ENCODE peak calls at places on chromosomes 11 and 22, in ten cellular contexts. V is pancreas, O is AG09309, T is left ventricle myocardium inferior, M is Caco-2, F is epithelial cell of esophagus, J is upper lobe of right lung, U is MCF 10A, E is RWPE1, C is HFF-Myc. A is an unnamed sample.

GRCh38 chr22:38549106-38549884 is 20.7 kb downstream of the DMC1 start:
- DNase-seq in O (no peak), C (no peak), J (no peak), F (peak; percentile 83), V (no peak), T (no peak), M (no peak), E (peak; percentile 13), U (no peak), A (no peak)

GRCh38 chr11:72511393-72512047 is 77.2 kb upstream of the CLPB start:
- DNase-seq in E (no peak), U (no peak), V (no peak), F (no peak), M (no peak), J (no peak), T (no peak), C (no peak), O (no peak), A (no peak)

GRCh38 chr11:93370260-93370659 is 39.7 kb downstream of the DEUP1 start:
- DNase-seq in T (no peak), E (peak; percentile 3), C (no peak), M (peak; percentile 37), O (peak; percentile 17), J (no peak), F (peak; percentile 54), U (peak; percentile 6), V (no peak), A (no peak)

GRCh38 chr11:2737876-2738275 is 38.1 kb upstream of the KCNQ1OT1 start:
- DNase-seq in T (peak; percentile 46), U (peak; percentile 24), V (no peak), J (no peak), F (no peak), M (no peak), C (no peak), O (no peak), E (no peak), A (no peak)

GRCh38 chr22:44450503-44450902 is 47.5 kb downstream of the RTL6 start:
- DNase-seq in U (no peak), T (no peak), M (no peak), O (no peak), C (no peak), V (no peak), F (no peak), J (peak; percentile 46), E (no peak), A (no peak)

GRCh38 chr11:114340311-114341131 is 44.3 kb downstream of the NNMT start:
- DNase-seq in J (peak; percentile 63), T (peak; percentile 20), U (peak; percentile 74), V (no peak), M (peak; percentile 66), C (peak; percentile 66), F (peak; percentile 69), O (peak; percentile 57), E (peak; percentile 41), A (peak; percentile 54)

GRCh38 chr11:66317322-66317765 is 500 bp upstream of the CD248 start:
- DNase-seq in T (peak; percentile 67), M (no peak), C (peak; percentile 36), F (no peak), U (no peak), J (peak; percentile 72), V (no peak), E (no peak), O (no peak), A (no peak)

GRCh38 chr11:77198440-77198849 is 70.4 kb downstream of the MYO7A start:
- DNase-seq in T (no peak), O (no peak), C (peak; percentile 11), V (peak; percentile 13), E (no peak), J (peak; percentile 53), U (peak; percentile 12), F (peak; percentile 23), M (peak; percentile 70), A (no peak)

GRCh38 chr22:17922925-17923898 is 101.1 kb downstream of the MICAL3 start:
- DNase-seq in F (no peak), J (no peak), U (peak; percentile 78), C (no peak), M (no peak), V (no peak), O (peak; percentile 28), T (no peak), E (no peak), A (peak; percentile 74)

GRCh38 chr11:65552413-65552951 is 5.7 kb downstream of the LTBP3 start:
- DNase-seq in O (no peak), M (no peak), V (no peak), U (no peak), J (no peak), F (no peak), T (no peak), E (no peak), C (no peak), A (no peak)

GRCh38 chr11:80860632-80861031 is 1419.8 kb upstream of the TENM4 start:
- DNase-seq in T (no peak), M (no peak), F (peak; percentile 54), U (peak; percentile 33), C (no peak), E (peak; percentile 13), O (no peak), V (no peak), J (no peak), A (no peak)

GRCh38 chr11:124586247-124586860 is 16.6 kb downstream of the OR8A1 start:
- DNase-seq in M (peak; percentile 73), J (peak; percentile 70), U (peak; percentile 74), E (peak; percentile 34), T (peak; percentile 45), V (no peak), F (peak; percentile 64), C (peak; percentile 16), O (peak; percentile 20), A (peak; percentile 20)

GRCh38 chr11:33187851-33188722 is 26.8 kb upstream of the CSTF3 start:
- DNase-seq in U (no peak), O (no peak), M (no peak), T (no peak), J (no peak), C (no peak), F (no peak), E (no peak), V (no peak), A (no peak)

GRCh38 chr22:22887621-22888503 is at the start of gene IGLL5:
- DNase-seq in T (no peak), M (no peak), J (no peak), V (no peak), C (no peak), U (no peak), F (no peak), O (no peak), E (no peak), A (no peak)

GRCh38 chr11:71491531-71492329 is 35.3 kb upstream of the KRTAP5-7 start:
- DNase-seq in F (no peak), C (no peak), U (no peak), V (no peak), J (peak; percentile 48), M (no peak), T (no peak), E (no peak), O (no peak), A (no peak)

DNA sequence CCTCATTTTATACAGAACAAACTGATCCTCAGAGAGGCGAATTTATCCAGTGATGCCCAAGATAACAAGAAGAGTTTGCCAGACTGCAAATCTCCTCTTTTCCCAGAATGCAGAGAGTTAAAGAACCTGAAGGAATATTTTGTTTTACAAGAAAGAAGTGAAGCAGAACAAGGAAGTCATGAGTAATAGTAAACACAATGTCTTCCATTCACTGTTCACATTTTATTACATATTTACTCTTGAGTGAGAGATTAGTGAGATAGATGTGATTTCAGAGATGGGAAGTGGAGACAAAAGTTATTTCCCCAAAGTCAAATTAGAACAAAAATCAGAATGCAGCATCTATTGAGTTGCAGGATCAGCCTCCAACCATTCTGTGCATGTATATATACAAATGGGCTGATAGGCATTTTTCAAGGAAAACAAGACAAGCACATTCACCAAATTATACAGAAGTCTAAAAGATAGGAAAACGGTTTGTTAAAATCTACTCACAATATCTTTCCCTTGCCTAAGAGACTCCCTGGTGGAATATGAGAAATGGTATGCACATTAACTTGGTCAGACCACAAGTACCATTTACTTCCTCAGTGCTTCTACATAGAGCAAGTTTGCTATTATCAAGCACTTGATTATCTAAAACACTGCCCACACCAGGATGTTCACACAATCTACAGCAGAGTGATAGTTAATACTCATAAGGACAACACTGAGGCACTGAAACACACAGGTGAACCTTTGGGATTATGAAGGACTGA is 12.0 kb downstream of the GUCY1A2 start:
- DNase-seq in C (no peak), E (no peak), V (no peak), F (no peak), U (no peak), M (no peak), O (no peak), T (no peak), J (no peak), A (no peak)
- TF ChIP-seq CTCF in C (no peak), E (no peak), V (no peak), F (no peak), U (no peak), M (no peak), O (no peak), T (no peak), J (no peak), A (no peak)

GRCh38 chr11:120512727-120513435 is 1.3 kb downstream of the GRIK4 start:
- DNase-seq in E (no peak), O (no peak), C (no peak), F (no peak), J (peak; percentile 62), V (no peak), M (no peak), T (no peak), U (no peak), A (no peak)
- TF ChIP-seq CTCF in E (no peak), O (peak; percentile 10), C (no peak), F (peak; percentile 19), J (no peak), V (no peak), M (no peak), T (no peak), U (no peak), A (no peak)

DNA sequence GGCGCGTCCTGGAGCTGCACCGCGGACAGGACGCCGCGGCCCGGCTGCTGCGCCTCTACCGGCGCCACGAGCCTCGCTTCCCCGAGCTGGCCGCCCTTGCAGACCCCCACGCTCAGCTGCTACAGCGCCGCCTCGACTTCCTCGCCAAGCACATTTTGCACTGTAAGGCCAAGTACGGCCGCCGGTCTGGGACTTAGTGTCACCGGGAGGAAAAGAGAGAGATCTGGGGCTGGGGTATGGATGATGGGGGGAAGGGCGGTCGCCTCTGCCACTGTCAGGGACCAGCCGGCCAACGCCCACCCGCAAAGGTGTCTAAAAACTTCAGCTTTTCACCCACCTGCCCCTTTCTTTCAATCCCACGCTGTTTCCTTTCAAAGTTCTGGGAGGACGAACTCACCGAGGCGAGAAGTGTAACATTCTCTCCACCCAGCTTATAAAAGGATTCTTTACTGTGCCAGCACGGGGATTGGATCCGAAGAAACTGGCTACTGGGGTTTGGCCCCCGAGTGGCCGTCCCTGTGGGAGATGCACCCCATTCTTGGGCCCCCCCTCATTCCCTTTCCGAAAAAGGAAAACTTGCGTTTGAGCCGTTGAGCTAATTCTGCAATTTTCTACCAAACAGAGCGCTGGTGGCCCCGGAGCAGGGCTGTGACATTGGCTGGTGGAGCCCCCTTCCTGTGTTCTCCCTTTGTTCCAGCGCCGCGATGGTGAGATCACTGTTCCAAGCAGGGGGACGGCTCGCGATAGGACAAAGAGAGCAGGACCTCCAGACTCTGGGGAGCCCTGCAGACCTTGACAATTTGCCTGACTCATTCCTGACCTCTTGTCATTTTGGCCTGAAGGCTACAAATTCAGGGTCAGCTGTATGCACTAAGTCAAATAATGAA is 1.7 kb downstream of the FJX1 start:
- DNase-seq in E (peak; percentile 34), V (peak; percentile 23), T (peak; percentile 16), O (no peak), F (peak; percentile 41), M (peak; percentile 38), U (peak; percentile 47), C (no peak), J (no peak), A (no peak)
- TF ChIP-seq CTCF in E (no peak), V (no peak), T (no peak), O (no peak), F (peak; percentile 2), M (no peak), U (no peak), C (no peak), J (no peak), A (no peak)

GRCh38 chr11:102807921-102808320 is 10.0 kb upstream of the MMP1 start:
- DNase-seq in J (peak; percentile 65), C (no peak), U (peak; percentile 50), O (no peak), E (no peak), T (no peak), M (peak; percentile 60), V (no peak), F (peak; percentile 50), A (no peak)
- TF ChIP-seq CTCF in J (no peak), C (no peak), U (peak; percentile 34), O (peak; percentile 35), E (no peak), T (no peak), M (peak; percentile 48), V (no peak), F (peak; percentile 47), A (no peak)